ENCODE peak calls at places on chromosomes 11 and 22, in four cellular contexts. Y, R, G and N are unnamed samples.

GRCh38 chr22:28867191-28867590 is 16.2 kb upstream of the ZNRF3 start:
- DNase-seq in Y (no peak), G (no peak), R (no peak), N (no peak)

GRCh38 chr22:18130699-18131429 is 19.1 kb upstream of the USP18 start:
- DNase-seq in G (no peak), R (no peak), Y (no peak), N (no peak)

GRCh38 chr11:88357323-88358039 is 19.9 kb upstream of the CTSC start:
- DNase-seq in R (no peak), G (peak; percentile 16), Y (no peak), N (no peak)

GRCh38 chr11:60985991-60986915 is 14.8 kb downstream of the CD6 start:
- DNase-seq in G (no peak), Y (peak; percentile 93), R (no peak), N (no peak)

GRCh38 chr11:72780291-72781062 is 13.4 kb downstream of the STARD10 start:
- DNase-seq in G (no peak), Y (no peak), R (no peak), N (no peak)

GRCh38 chr22:44092636-44093220 is 68.6 kb downstream of the PARVB start:
- DNase-seq in Y (no peak), G (no peak), R (no peak), N (no peak)

GRCh38 chr11:117223741-117224685 is 7.9 kb downstream of the PCSK7 start:
- DNase-seq in Y (no peak), G (no peak), R (no peak), N (no peak)

GRCh38 chr11:32870676-32871075 is 21.9 kb upstream of the QSER1 start:
- DNase-seq in Y (peak; percentile 15), G (peak; percentile 55), R (no peak), N (no peak)

GRCh38 chr11:118572914-118573550 is 823 bp downstream of the ARCN1 start:
- DNase-seq in G (peak; percentile 20), R (no peak), Y (peak; percentile 19), N (no peak)

GRCh38 chr11:100151944-100152343 is 535.1 kb upstream of the ARHGAP42 start:
- DNase-seq in Y (no peak), G (no peak), R (no peak), N (no peak)

GRCh38 chr22:50190182-50190951 is 4.7 kb downstream of the TRABD start:
- DNase-seq in G (no peak), Y (peak; percentile 67), R (peak; percentile 31), N (peak; percentile 78)

GRCh38 chr11:63491614-63492372 is 826 bp upstream of the PLAAT5 start:
- DNase-seq in G (no peak), Y (no peak), R (no peak), N (no peak)

GRCh38 chr22:17580461-17581031 is 17.2 kb downstream of the SLC25A18 start:
- DNase-seq in G (peak; percentile 45), R (no peak), Y (no peak), N (no peak)

GRCh38 chr11:66100272-66101037 is 30.4 kb downstream of the PACS1 start:
- DNase-seq in R (no peak), Y (peak; percentile 60), G (no peak), N (peak; percentile 82)

GRCh38 chr11:23923357-23923756 is 573.5 kb upstream of the LUZP2 start:
- DNase-seq in R (no peak), G (no peak), Y (no peak), N (no peak)

GRCh38 chr11:104866815-104867214 is 31.4 kb downstream of the CASP12 start:
- DNase-seq in R (no peak), Y (no peak), G (no peak), N (no peak)

GRCh38 chr11:133078591-133079179 is 453.6 kb downstream of the OPCML start:
- DNase-seq in G (peak; percentile 63), Y (no peak), R (no peak), N (no peak)

GRCh38 chr22:49999063-49999900 is 13.3 kb downstream of the IL17REL start:
- DNase-seq in Y (peak; percentile 8), R (no peak), G (peak; percentile 83), N (peak; percentile 76)

GRCh38 chr11:3855808-3856491 is 486 bp downstream of the STIM1 start:
- DNase-seq in R (no peak), G (no peak), Y (peak; percentile 31), N (peak; percentile 77)

GRCh38 chr22:44752285-44753188 is at the start of gene ARHGAP8:
- DNase-seq in G (peak; percentile 71), R (no peak), Y (no peak), N (no peak)

GRCh38 chr22:11627798-11628650 is 3900.0 kb upstream of the OR11H1 start:
- DNase-seq in G (no peak), R (no peak), Y (no peak), N (peak; percentile 27)